ENCODE peak calls at places on chromosomes 4 and X, in nine cellular contexts. One of them, this sample, is unnamed.
A peak's percentile ranks its signal among the peaks of the same experiment; 100 is the strongest.

GRCh38 chr4:163395055-163395454 is 51.4 kb downstream of the NPY5R start:
- DNase-seq in GM12865: no peak
- DNase-seq in tibial artery: no peak
- DNase-seq in BE2C: no peak
- DNase-seq in dorsolateral prefrontal cortex: no peak
- DNase-seq in astrocyte of the spinal cord: peak; percentile 27
- DNase-seq in testis: peak; percentile 44
- DNase-seq in coronary artery: no peak
- DNase-seq in GM12878: no peak
- DNase-seq in this sample: no peak

GRCh38 chr4:126458993-126459392 is 1144.2 kb downstream of the FAT4 start:
- DNase-seq in GM12865: no peak
- DNase-seq in testis: no peak
- DNase-seq in dorsolateral prefrontal cortex: no peak
- DNase-seq in astrocyte of the spinal cord: peak; percentile 10
- DNase-seq in coronary artery: no peak
- DNase-seq in tibial artery: no peak
- DNase-seq in BE2C: no peak
- DNase-seq in GM12878: no peak
- DNase-seq in this sample: no peak

GRCh38 chrX:97638621-97639020 is 754.9 kb downstream of the RPA4 start:
- DNase-seq in BE2C: no peak
- DNase-seq in dorsolateral prefrontal cortex: no peak
- DNase-seq in GM12878: no peak
- DNase-seq in coronary artery: no peak
- DNase-seq in tibial artery: no peak
- DNase-seq in GM12865: no peak
- DNase-seq in testis: no peak
- DNase-seq in astrocyte of the spinal cord: no peak
- DNase-seq in this sample: no peak

GRCh38 chr4:42653606-42654560 is 3.0 kb downstream of the ATP8A1 start:
- DNase-seq in GM12865: no peak
- DNase-seq in BE2C: no peak
- DNase-seq in dorsolateral prefrontal cortex: no peak
- DNase-seq in coronary artery: no peak
- DNase-seq in testis: no peak
- DNase-seq in astrocyte of the spinal cord: peak; percentile 16
- DNase-seq in tibial artery: no peak
- DNase-seq in GM12878: no peak
- DNase-seq in this sample: no peak

GRCh38 chr4:26723216-26723615 is 137.4 kb upstream of the STIM2 start:
- DNase-seq in testis: no peak
- DNase-seq in GM12878: peak; percentile 42
- DNase-seq in BE2C: no peak
- DNase-seq in dorsolateral prefrontal cortex: no peak
- DNase-seq in tibial artery: no peak
- DNase-seq in GM12865: peak; percentile 81
- DNase-seq in astrocyte of the spinal cord: no peak
- DNase-seq in coronary artery: no peak
- DNase-seq in this sample: no peak

GRCh38 chr4:116839826-116840225 is 245.6 kb downstream of the TRAM1L1 start:
- DNase-seq in BE2C: peak; percentile 77
- DNase-seq in GM12878: no peak
- DNase-seq in astrocyte of the spinal cord: peak; percentile 77
- DNase-seq in dorsolateral prefrontal cortex: no peak
- DNase-seq in GM12865: no peak
- DNase-seq in testis: no peak
- DNase-seq in tibial artery: no peak
- DNase-seq in coronary artery: no peak
- DNase-seq in this sample: peak; percentile 87

GRCh38 chr4:170398228-170398627 is 308.5 kb upstream of the AADAT start:
- DNase-seq in tibial artery: no peak
- DNase-seq in BE2C: no peak
- DNase-seq in astrocyte of the spinal cord: no peak
- DNase-seq in testis: no peak
- DNase-seq in GM12878: no peak
- DNase-seq in GM12865: no peak
- DNase-seq in coronary artery: no peak
- DNase-seq in dorsolateral prefrontal cortex: no peak
- DNase-seq in this sample: no peak

GRCh38 chrX:121733514-121733913 is 686.1 kb downstream of the GLUD2 start:
- DNase-seq in tibial artery: no peak
- DNase-seq in GM12865: no peak
- DNase-seq in astrocyte of the spinal cord: no peak
- DNase-seq in coronary artery: no peak
- DNase-seq in BE2C: no peak
- DNase-seq in testis: no peak
- DNase-seq in dorsolateral prefrontal cortex: no peak
- DNase-seq in GM12878: no peak
- DNase-seq in this sample: no peak

GRCh38 chrX:111244238-111244750 is 26.0 kb downstream of the CAPN6 start:
- DNase-seq in GM12865: peak; percentile 5
- DNase-seq in astrocyte of the spinal cord: peak; percentile 14
- DNase-seq in testis: no peak
- DNase-seq in coronary artery: no peak
- DNase-seq in BE2C: no peak
- DNase-seq in GM12878: no peak
- DNase-seq in dorsolateral prefrontal cortex: no peak
- DNase-seq in tibial artery: no peak
- DNase-seq in this sample: no peak

GRCh38 chrX:20151689-20152088 is 10.1 kb upstream of the EIF1AX start:
- DNase-seq in BE2C: no peak
- DNase-seq in testis: no peak
- DNase-seq in astrocyte of the spinal cord: no peak
- DNase-seq in coronary artery: no peak
- DNase-seq in tibial artery: no peak
- DNase-seq in dorsolateral prefrontal cortex: no peak
- DNase-seq in GM12878: no peak
- DNase-seq in GM12865: no peak
- DNase-seq in this sample: no peak

GRCh38 chr4:24777528-24777927 is 17.8 kb upstream of the SOD3 start:
- DNase-seq in GM12865: no peak
- DNase-seq in astrocyte of the spinal cord: no peak
- DNase-seq in GM12878: no peak
- DNase-seq in dorsolateral prefrontal cortex: no peak
- DNase-seq in tibial artery: no peak
- DNase-seq in coronary artery: no peak
- DNase-seq in BE2C: no peak
- DNase-seq in testis: no peak
- DNase-seq in this sample: no peak

GRCh38 chr4:175935016-175935661 is 123.1 kb upstream of the GPM6A start:
- DNase-seq in testis: no peak
- DNase-seq in BE2C: no peak
- DNase-seq in coronary artery: no peak
- DNase-seq in GM12865: no peak
- DNase-seq in tibial artery: no peak
- DNase-seq in astrocyte of the spinal cord: no peak
- DNase-seq in GM12878: no peak
- DNase-seq in dorsolateral prefrontal cortex: no peak
- DNase-seq in this sample: no peak

DNA sequence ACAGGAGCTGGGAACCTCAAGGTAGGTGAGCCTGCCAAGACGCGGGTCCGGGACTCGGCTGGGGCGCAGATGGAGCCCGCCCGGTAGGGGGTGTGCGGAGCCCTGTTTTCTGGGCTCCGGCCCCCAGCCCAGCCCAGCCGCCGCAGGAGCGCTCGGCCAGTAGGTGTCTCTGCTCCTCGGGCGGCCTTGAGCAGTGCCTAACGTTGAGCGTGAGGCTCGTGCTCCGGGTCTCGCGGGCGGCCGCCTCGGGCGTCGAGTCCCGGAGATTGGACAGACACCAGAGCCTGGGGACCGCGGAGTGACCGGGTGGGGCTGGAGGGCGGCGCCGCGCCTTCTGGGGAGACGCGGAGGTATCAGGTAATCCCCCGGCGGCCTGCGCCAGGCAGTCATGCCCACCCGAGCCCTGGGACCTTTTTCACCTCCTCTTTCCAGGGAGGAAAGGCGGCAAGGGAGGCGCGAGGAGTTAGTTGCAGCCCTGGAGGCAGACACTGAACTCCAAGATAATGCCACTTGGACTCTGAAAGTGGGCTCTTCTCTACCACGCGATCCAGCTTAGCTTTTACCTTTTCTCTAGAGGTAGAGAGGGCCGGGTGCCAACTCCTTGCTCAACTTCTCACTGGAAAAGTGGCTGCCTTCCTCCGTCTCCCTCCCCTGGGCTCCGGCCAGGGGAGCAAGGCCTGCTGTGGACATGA is 14.5 kb upstream of the FGG start:
- DNase-seq in astrocyte of the spinal cord: peak; percentile 48
- DNase-seq in dorsolateral prefrontal cortex: peak; percentile 36
- DNase-seq in GM12865: peak; percentile 70
- DNase-seq in GM12878: no peak
- DNase-seq in tibial artery: no peak
- DNase-seq in testis: peak; percentile 82
- DNase-seq in BE2C: peak; percentile 82
- DNase-seq in coronary artery: no peak
- DNase-seq in this sample: no peak
- TF ChIP-seq CTCF in astrocyte of the spinal cord: peak; percentile 68
- TF ChIP-seq CTCF in dorsolateral prefrontal cortex: peak; percentile 42
- TF ChIP-seq CTCF in GM12865: peak; percentile 57
- TF ChIP-seq CTCF in GM12878: peak; percentile 52
- TF ChIP-seq CTCF in tibial artery: no peak
- TF ChIP-seq CTCF in testis: peak; percentile 27
- TF ChIP-seq CTCF in BE2C: peak; percentile 70
- TF ChIP-seq CTCF in coronary artery: peak; percentile 31
- TF ChIP-seq CTCF in this sample: peak; percentile 60

GRCh38 chrX:16123222-16123786 is at the start of gene GRPR:
- DNase-seq in BE2C: peak; percentile 80
- DNase-seq in GM12865: peak; percentile 83
- DNase-seq in GM12878: no peak
- DNase-seq in dorsolateral prefrontal cortex: peak; percentile 56
- DNase-seq in coronary artery: no peak
- DNase-seq in astrocyte of the spinal cord: peak; percentile 87
- DNase-seq in tibial artery: peak; percentile 70
- DNase-seq in testis: peak; percentile 89
- DNase-seq in this sample: peak; percentile 72

GRCh38 chrX:16120431-16120830 is 2.9 kb upstream of the GRPR start:
- DNase-seq in testis: no peak
- DNase-seq in dorsolateral prefrontal cortex: no peak
- DNase-seq in GM12878: no peak
- DNase-seq in coronary artery: no peak
- DNase-seq in BE2C: no peak
- DNase-seq in tibial artery: no peak
- DNase-seq in astrocyte of the spinal cord: no peak
- DNase-seq in GM12865: peak; percentile 35
- DNase-seq in this sample: no peak

GRCh38 chrX:16125520-16126149 is 2.3 kb downstream of the GRPR start:
- DNase-seq in tibial artery: no peak
- DNase-seq in coronary artery: no peak
- DNase-seq in BE2C: no peak
- DNase-seq in dorsolateral prefrontal cortex: no peak
- DNase-seq in astrocyte of the spinal cord: no peak
- DNase-seq in testis: no peak
- DNase-seq in GM12878: no peak
- DNase-seq in GM12865: no peak
- DNase-seq in this sample: no peak

GRCh38 chrX:16119353-16120220 is 3.8 kb upstream of the GRPR start:
- DNase-seq in GM12865: peak; percentile 84
- DNase-seq in tibial artery: no peak
- DNase-seq in astrocyte of the spinal cord: no peak
- DNase-seq in GM12878: peak; percentile 82
- DNase-seq in dorsolateral prefrontal cortex: no peak
- DNase-seq in testis: no peak
- DNase-seq in BE2C: no peak
- DNase-seq in coronary artery: no peak
- DNase-seq in this sample: no peak

DNA sequence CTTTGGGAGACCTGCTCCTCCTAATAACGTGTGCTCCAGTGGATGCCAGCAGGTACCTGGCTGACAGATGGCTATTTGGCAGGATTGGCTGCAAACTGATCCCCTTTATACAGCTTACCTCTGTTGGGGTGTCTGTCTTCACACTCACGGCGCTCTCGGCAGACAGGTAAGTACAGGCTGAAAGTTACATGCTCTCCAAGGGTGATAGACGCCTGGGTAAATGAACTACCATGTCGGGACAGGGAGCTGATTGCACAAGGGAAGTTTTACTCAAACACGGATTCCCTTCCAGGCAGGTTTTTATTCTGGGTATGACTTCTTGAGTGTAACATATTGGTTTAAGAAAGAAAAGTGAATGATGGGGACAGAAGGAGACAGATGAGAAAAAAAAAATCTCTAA is 836 bp downstream of the GRPR start:
- DNase-seq in testis: no peak
- DNase-seq in dorsolateral prefrontal cortex: no peak
- DNase-seq in tibial artery: no peak
- DNase-seq in astrocyte of the spinal cord: no peak
- DNase-seq in coronary artery: no peak
- DNase-seq in GM12865: no peak
- DNase-seq in GM12878: no peak
- DNase-seq in BE2C: no peak
- DNase-seq in this sample: no peak
- H3K4me3 ChIP-seq in testis: no peak overlapping the region
- H3K4me3 ChIP-seq in dorsolateral prefrontal cortex: no peak overlapping the region
- H3K4me3 ChIP-seq in tibial artery: no peak overlapping the region
- H3K4me3 ChIP-seq in astrocyte of the spinal cord: no peak overlapping the region
- H3K4me3 ChIP-seq in coronary artery: no peak overlapping the region
- H3K4me3 ChIP-seq in GM12865: no peak overlapping the region
- H3K4me3 ChIP-seq in GM12878: no peak overlapping the region
- H3K4me3 ChIP-seq in BE2C: no peak overlapping the region
- H3K4me3 ChIP-seq in this sample: no peak overlapping the region

GRCh38 chr4:85084371-85085170 is 118.1 kb upstream of the WDFY3 start:
- DNase-seq in BE2C: peak; percentile 64
- DNase-seq in coronary artery: no peak
- DNase-seq in testis: peak; percentile 66
- DNase-seq in dorsolateral prefrontal cortex: no peak
- DNase-seq in tibial artery: no peak
- DNase-seq in GM12865: peak; percentile 77
- DNase-seq in astrocyte of the spinal cord: peak; percentile 83
- DNase-seq in GM12878: no peak
- DNase-seq in this sample: peak; percentile 77
- TF ChIP-seq CTCF in BE2C: peak; percentile 76
- TF ChIP-seq CTCF in coronary artery: no peak
- TF ChIP-seq CTCF in testis: peak; percentile 69
- TF ChIP-seq CTCF in dorsolateral prefrontal cortex: peak; percentile 70
- TF ChIP-seq CTCF in tibial artery: peak; percentile 55
- TF ChIP-seq CTCF in GM12865: peak; percentile 67
- TF ChIP-seq CTCF in astrocyte of the spinal cord: peak; percentile 78
- TF ChIP-seq CTCF in GM12878: peak; percentile 58
- TF ChIP-seq CTCF in this sample: peak; percentile 65

GRCh38 chrX:99078301-99078700 is 1331.8 kb downstream of the PCDH19 start:
- DNase-seq in GM12865: no peak
- DNase-seq in coronary artery: no peak
- DNase-seq in testis: no peak
- DNase-seq in BE2C: no peak
- DNase-seq in dorsolateral prefrontal cortex: no peak
- DNase-seq in GM12878: no peak
- DNase-seq in tibial artery: no peak
- DNase-seq in astrocyte of the spinal cord: no peak
- DNase-seq in this sample: no peak
- H3K4me3 ChIP-seq in GM12865: no peak overlapping the region
- H3K4me3 ChIP-seq in coronary artery: no peak overlapping the region
- H3K4me3 ChIP-seq in testis: no peak overlapping the region
- H3K4me3 ChIP-seq in BE2C: no peak overlapping the region
- H3K4me3 ChIP-seq in dorsolateral prefrontal cortex: no peak overlapping the region
- H3K4me3 ChIP-seq in GM12878: no peak overlapping the region
- H3K4me3 ChIP-seq in tibial artery: no peak overlapping the region
- H3K4me3 ChIP-seq in astrocyte of the spinal cord: no peak overlapping the region
- H3K4me3 ChIP-seq in this sample: no peak overlapping the region